ENCODE peak calls at places on chromosomes 4 and X, in six cellular contexts. E, P, T, G, O and H are unnamed samples.

GRCh38 chrX:151773434-151773833 is 38.9 kb downstream of the CNGA2 start:
- DNase-seq in T (no peak), E (no peak), G (no peak), O (no peak), P (no peak), H (no peak)

GRCh38 chr4:103067841-103068547 is 8.6 kb downstream of the SLC9B2 start:
- DNase-seq in O (no peak), G (no peak), E (no peak), P (no peak), T (no peak), H (no peak)

GRCh38 chrX:68929332-68930150 is 100.7 kb downstream of the EFNB1 start:
- DNase-seq in E (no peak), G (no peak), T (no peak), O (no peak), P (no peak), H (no peak)

GRCh38 chr4:109155682-109156243 is 146.7 kb downstream of the COL25A1 start:
- DNase-seq in T (no peak), E (no peak), P (no peak), G (no peak), O (no peak), H (no peak)

GRCh38 chr4:242121-242848 is 63.0 kb downstream of the ZNF732 start:
- DNase-seq in E (peak; percentile 36), T (peak; percentile 33), P (no peak), O (peak; percentile 72), G (no peak), H (peak; percentile 58)

GRCh38 chrX:153722704-153723350 is 1.4 kb downstream of the BCAP31 start:
- DNase-seq in E (no peak), O (peak; percentile 1), P (peak; percentile 53), T (no peak), G (no peak), H (no peak)

GRCh38 chr4:72112514-72113156 is 80.8 kb downstream of the NPFFR2 start:
- DNase-seq in G (no peak), P (no peak), O (peak; percentile 7), T (no peak), E (no peak), H (no peak)

GRCh38 chrX:73447311-73447794 is 500 bp downstream of the CDX4 start:
- DNase-seq in O (no peak), E (no peak), G (no peak), T (no peak), P (peak; percentile 55), H (no peak)

GRCh38 chr4:100314057-100314456 is 123.8 kb upstream of the DDIT4L start:
- DNase-seq in T (no peak), P (no peak), E (no peak), O (no peak), G (no peak), H (no peak)

GRCh38 chrX:70478521-70478920 is 33.9 kb downstream of the DLG3 start:
- DNase-seq in O (no peak), E (no peak), T (no peak), P (no peak), G (no peak), H (no peak)

GRCh38 chrX:46574941-46575381 is 1.4 kb downstream of the CHST7 start:
- DNase-seq in O (no peak), T (no peak), G (no peak), E (peak; percentile 71), P (no peak), H (peak; percentile 59)

GRCh38 chr4:3791910-3792542 is 25.8 kb downstream of the ADRA2C start:
- DNase-seq in E (no peak), P (peak; percentile 82), T (no peak), O (no peak), G (no peak), H (peak; percentile 69)

GRCh38 chr4:151744614-151745013 is 16.2 kb downstream of the GATB start:
- DNase-seq in G (peak; percentile 72), E (no peak), P (no peak), O (no peak), T (no peak), H (no peak)

GRCh38 chr4:40194602-40195161 is 2.1 kb upstream of the RHOH start:
- DNase-seq in E (no peak), T (no peak), P (no peak), G (peak; percentile 29), O (no peak), H (no peak)

GRCh38 chr4:158253350-158253980 is 43.2 kb downstream of the TMEM144 start:
- DNase-seq in P (no peak), E (peak; percentile 33), G (peak; percentile 47), O (peak; percentile 79), T (no peak), H (no peak)

GRCh38 chrX:39935414-39936064 is 162.2 kb downstream of the BCOR start:
- DNase-seq in T (no peak), G (peak; percentile 15), P (peak; percentile 63), O (no peak), E (no peak), H (no peak)

GRCh38 chrX:103376118-103376978 is at the start of gene BEX3:
- DNase-seq in G (no peak), P (peak; percentile 85), O (no peak), E (peak; percentile 71), T (no peak), H (peak; percentile 72)